ENCODE peak calls at places on chromosomes 16 and 17, in five cellular contexts. One of them, this sample, is unnamed.

GRCh38 chr16:6111390-6111789 is 1013.8 kb upstream of the EEF2KMT start:
- DNase-seq in SK-N-DZ: no peak
- DNase-seq in AG09319: no peak
- DNase-seq in hepatocyte: no peak
- DNase-seq in activated effector memory CD4-positive, alpha-beta T cell treated with Interleukin-2 at 50 U/mL for 16 hours: no peak
- DNase-seq in this sample: no peak

GRCh38 chr17:72691601-72692000 is 400.9 kb downstream of the SLC39A11 start:
- DNase-seq in SK-N-DZ: no peak
- DNase-seq in AG09319: no peak
- DNase-seq in hepatocyte: no peak
- DNase-seq in activated effector memory CD4-positive, alpha-beta T cell treated with Interleukin-2 at 50 U/mL for 16 hours: no peak
- DNase-seq in this sample: no peak

GRCh38 chr17:53142890-53143289 is 679.8 kb upstream of the KIF2B start:
- DNase-seq in SK-N-DZ: peak
- DNase-seq in AG09319: no peak
- DNase-seq in hepatocyte: peak
- DNase-seq in activated effector memory CD4-positive, alpha-beta T cell treated with Interleukin-2 at 50 U/mL for 16 hours: no peak
- DNase-seq in this sample: no peak

GRCh38 chr16:30382398-30383015 is at the start of gene SEPTIN1:
- DNase-seq in SK-N-DZ: no peak
- DNase-seq in AG09319: no peak
- DNase-seq in hepatocyte: no peak
- DNase-seq in activated effector memory CD4-positive, alpha-beta T cell treated with Interleukin-2 at 50 U/mL for 16 hours: peak
- DNase-seq in this sample: no peak

GRCh38 chr16:31177136-31177535 is 2.8 kb upstream of the FUS start:
- DNase-seq in SK-N-DZ: no peak
- DNase-seq in AG09319: no peak
- DNase-seq in hepatocyte: no peak
- DNase-seq in activated effector memory CD4-positive, alpha-beta T cell treated with Interleukin-2 at 50 U/mL for 16 hours: peak
- DNase-seq in this sample: no peak

GRCh38 chr17:4393806-4394205 is 27.3 kb upstream of the UBE2G1 start:
- DNase-seq in SK-N-DZ: no peak
- DNase-seq in AG09319: no peak
- DNase-seq in hepatocyte: no peak
- DNase-seq in activated effector memory CD4-positive, alpha-beta T cell treated with Interleukin-2 at 50 U/mL for 16 hours: no peak
- DNase-seq in this sample: no peak

GRCh38 chr16:23539984-23540816 is 16.9 kb downstream of the EARS2 start:
- DNase-seq in SK-N-DZ: no peak
- DNase-seq in AG09319: no peak
- DNase-seq in hepatocyte: no peak
- DNase-seq in activated effector memory CD4-positive, alpha-beta T cell treated with Interleukin-2 at 50 U/mL for 16 hours: no peak
- DNase-seq in this sample: no peak

GRCh38 chr17:17206913-17207368 is 808 bp upstream of the PLD6 start:
- DNase-seq in SK-N-DZ: peak
- DNase-seq in AG09319: no peak
- DNase-seq in hepatocyte: no peak
- DNase-seq in activated effector memory CD4-positive, alpha-beta T cell treated with Interleukin-2 at 50 U/mL for 16 hours: no peak
- DNase-seq in this sample: peak

GRCh38 chr17:1733047-1733357 is 8.5 kb downstream of the WDR81 start:
- DNase-seq in SK-N-DZ: no peak
- DNase-seq in AG09319: no peak
- DNase-seq in hepatocyte: no peak
- DNase-seq in activated effector memory CD4-positive, alpha-beta T cell treated with Interleukin-2 at 50 U/mL for 16 hours: no peak
- DNase-seq in this sample: no peak

GRCh38 chr16:71927383-71927782 is 32.1 kb downstream of the IST1 start:
- DNase-seq in SK-N-DZ: no peak
- DNase-seq in AG09319: peak
- DNase-seq in hepatocyte: peak
- DNase-seq in activated effector memory CD4-positive, alpha-beta T cell treated with Interleukin-2 at 50 U/mL for 16 hours: no peak
- DNase-seq in this sample: no peak

GRCh38 chr17:72244494-72244893 is 123.7 kb downstream of the SOX9 start:
- DNase-seq in SK-N-DZ: no peak
- DNase-seq in AG09319: no peak
- DNase-seq in hepatocyte: no peak
- DNase-seq in activated effector memory CD4-positive, alpha-beta T cell treated with Interleukin-2 at 50 U/mL for 16 hours: no peak
- DNase-seq in this sample: no peak

GRCh38 chr16:51755039-51755501 is 604.0 kb upstream of the SALL1 start:
- DNase-seq in SK-N-DZ: peak
- DNase-seq in AG09319: no peak
- DNase-seq in hepatocyte: no peak
- DNase-seq in activated effector memory CD4-positive, alpha-beta T cell treated with Interleukin-2 at 50 U/mL for 16 hours: no peak
- DNase-seq in this sample: no peak

GRCh38 chr16:22624759-22625533 is 114.3 kb downstream of the NPIPB5 start:
- DNase-seq in SK-N-DZ: no peak
- DNase-seq in AG09319: no peak
- DNase-seq in hepatocyte: no peak
- DNase-seq in activated effector memory CD4-positive, alpha-beta T cell treated with Interleukin-2 at 50 U/mL for 16 hours: no peak
- DNase-seq in this sample: no peak

GRCh38 chr17:16282522-16282921 is 65.5 kb downstream of the PIGL start:
- DNase-seq in SK-N-DZ: no peak
- DNase-seq in AG09319: no peak
- DNase-seq in hepatocyte: no peak
- DNase-seq in activated effector memory CD4-positive, alpha-beta T cell treated with Interleukin-2 at 50 U/mL for 16 hours: no peak
- DNase-seq in this sample: no peak

GRCh38 chr16:56357765-56358322 is 67.5 kb downstream of the AMFR start:
- DNase-seq in SK-N-DZ: no peak
- DNase-seq in AG09319: no peak
- DNase-seq in hepatocyte: no peak
- DNase-seq in activated effector memory CD4-positive, alpha-beta T cell treated with Interleukin-2 at 50 U/mL for 16 hours: no peak
- DNase-seq in this sample: no peak

GRCh38 chr17:77508047-77508715 is 367.4 kb downstream of the SEC14L1 start:
- DNase-seq in SK-N-DZ: no peak
- DNase-seq in AG09319: no peak
- DNase-seq in hepatocyte: peak
- DNase-seq in activated effector memory CD4-positive, alpha-beta T cell treated with Interleukin-2 at 50 U/mL for 16 hours: no peak
- DNase-seq in this sample: no peak

GRCh38 chr16:52069866-52070265 is 477.1 kb downstream of the TOX3 start:
- DNase-seq in SK-N-DZ: peak
- DNase-seq in AG09319: no peak
- DNase-seq in hepatocyte: peak
- DNase-seq in activated effector memory CD4-positive, alpha-beta T cell treated with Interleukin-2 at 50 U/mL for 16 hours: no peak
- DNase-seq in this sample: peak

This sample was measured in NCI-H1092.